ENCODE peak calls at places on chromosome X, in eight cellular contexts. K, U, F, V, E, Y, Q and T are unnamed samples.
A peak's percentile ranks its signal among the peaks of the same experiment; 100 is the strongest.

GRCh38 chrX:23435108-23435507 is 100.5 kb downstream of the PTCHD1 start:
- DNase-seq in K (no peak), U (peak; percentile 20), F (no peak), V (no peak), E (no peak), Y (no peak), Q (peak; percentile 4), T (no peak)

GRCh38 chrX:21975827-21976226 is 35.3 kb downstream of the SMS start:
- DNase-seq in K (no peak), U (peak; percentile 64), F (no peak), V (no peak), E (no peak), Y (no peak), Q (peak; percentile 71), T (no peak)

GRCh38 chrX:104902070-104902469 is 318.4 kb downstream of the TEX13A start:
- DNase-seq in K (no peak), U (no peak), F (no peak), V (no peak), E (no peak), Y (no peak), Q (no peak), T (no peak)

GRCh38 chrX:8201896-8202331 is 30.8 kb upstream of the VCX2 start:
- DNase-seq in K (no peak), U (no peak), F (peak; percentile 66), V (no peak), E (no peak), Y (no peak), Q (peak; percentile 95), T (no peak)

GRCh38 chrX:3129256-3129655 is 88.0 kb downstream of the ARSF start:
- DNase-seq in K (no peak), U (no peak), F (no peak), V (no peak), E (no peak), Y (no peak), Q (peak; percentile 87), T (no peak)

GRCh38 chrX:152635941-152636340 is 1.8 kb upstream of the GABRQ start:
- DNase-seq in K (peak; percentile 39), U (peak; percentile 46), F (peak; percentile 75), V (peak; percentile 36), E (no peak), Y (no peak), Q (peak; percentile 56), T (no peak)

GRCh38 chrX:112785323-112785722 is 55.3 kb downstream of the AMOT start:
- DNase-seq in K (no peak), U (no peak), F (no peak), V (no peak), E (no peak), Y (no peak), Q (no peak), T (no peak)

GRCh38 chrX:13685126-13685763 is 3.7 kb upstream of the RAB9A start:
- DNase-seq in K (no peak), U (no peak), F (no peak), V (no peak), E (no peak), Y (no peak), Q (peak; percentile 43), T (no peak)

GRCh38 chrX:116009348-116009747 is 161.2 kb upstream of the AGTR2 start:
- DNase-seq in K (no peak), U (no peak), F (no peak), V (no peak), E (no peak), Y (no peak), Q (no peak), T (no peak)

GRCh38 chrX:106397788-106398538 is 213.8 kb upstream of the RADX start:
- DNase-seq in K (no peak), U (no peak), F (no peak), V (peak; percentile 16), E (no peak), Y (no peak), Q (no peak), T (no peak)

GRCh38 chrX:133921764-133922389 is 63.5 kb downstream of the GPC3 start:
- DNase-seq in K (peak; percentile 11), U (no peak), F (peak; percentile 40), V (peak; percentile 50), E (no peak), Y (peak; percentile 34), Q (no peak), T (no peak)

GRCh38 chrX:34873500-34874225 is 68.9 kb upstream of the FAM47B start:
- DNase-seq in K (no peak), U (peak; percentile 34), F (no peak), V (no peak), E (no peak), Y (no peak), Q (peak; percentile 32), T (no peak)

GRCh38 chrX:24846551-24847170 is 152.9 kb downstream of the POLA1 start:
- DNase-seq in K (no peak), U (peak; percentile 39), F (no peak), V (no peak), E (no peak), Y (no peak), Q (peak; percentile 12), T (no peak)

GRCh38 chrX:150547511-150548115 is 20.8 kb upstream of the MTM1 start:
- DNase-seq in K (no peak), U (peak; percentile 39), F (peak; percentile 52), V (peak; percentile 89), E (peak; percentile 94), Y (no peak), Q (peak; percentile 57), T (peak; percentile 79)

GRCh38 chrX:26511621-26512363 is 295.8 kb downstream of the MAGEB5 start:
- DNase-seq in K (no peak), U (no peak), F (no peak), V (no peak), E (no peak), Y (no peak), Q (no peak), T (no peak)

GRCh38 chrX:47560831-47561652 is at the start of gene ARAF:
- DNase-seq in K (peak; percentile 94), U (peak; percentile 99), F (peak; percentile 97), V (peak; percentile 95), E (peak; percentile 94), Y (peak; percentile 98), Q (peak; percentile 99), T (peak; percentile 98)

GRCh38 chrX:103811858-103812257 is 20.2 kb downstream of the RAB9B start:
- DNase-seq in K (no peak), U (no peak), F (no peak), V (no peak), E (no peak), Y (no peak), Q (no peak), T (no peak)

GRCh38 chrX:143788265-143788664 is 67.7 kb upstream of the SPANXN2 start:
- DNase-seq in K (no peak), U (no peak), F (no peak), V (peak; percentile 8), E (no peak), Y (no peak), Q (peak; percentile 1), T (no peak)

GRCh38 chrX:101393530-101394305 is 2.9 kb downstream of the RPL36A start:
- DNase-seq in K (no peak), U (no peak), F (no peak), V (no peak), E (no peak), Y (no peak), Q (no peak), T (no peak)

GRCh38 chrX:65582450-65583082 is 48.0 kb upstream of the LAS1L start:
- DNase-seq in K (no peak), U (no peak), F (peak; percentile 46), V (no peak), E (no peak), Y (no peak), Q (no peak), T (no peak)